ENCODE peak calls at places on chromosomes 2 and 18, in five cellular contexts. G, M, B, O and H are unnamed samples.

GRCh38 chr2:211175956-211176355 is 619.6 kb downstream of the CPS1 start:
- DNase-seq in G (no peak), B (no peak), M (no peak), O (no peak), H (no peak)

GRCh38 chr2:134244091-134244490 is 9.8 kb upstream of the MGAT5 start:
- DNase-seq in B (no peak), O (no peak), M (no peak), G (no peak), H (no peak)

GRCh38 chr2:4516362-4516761 is 813.0 kb downstream of the DCDC2C start:
- DNase-seq in M (no peak), B (no peak), G (no peak), O (no peak), H (no peak)

GRCh38 chr2:70985283-70985688 is 6.9 kb downstream of the ANKRD53 start:
- DNase-seq in O (no peak), B (no peak), G (no peak), M (no peak), H (no peak)

GRCh38 chr2:110149330-110150220 is 34.0 kb upstream of the MALL start:
- DNase-seq in G (no peak), M (no peak), O (no peak), B (no peak), H (no peak)

GRCh38 chr2:162085090-162085891 is 11.3 kb upstream of the DPP4 start:
- DNase-seq in B (no peak), G (no peak), M (no peak), O (no peak), H (no peak)

GRCh38 chr18:40109251-40110049 is 1845.6 kb upstream of the PIK3C3 start:
- DNase-seq in M (no peak), G (no peak), B (no peak), O (peak), H (no peak)

GRCh38 chr2:163269375-163270021 is 430.9 kb upstream of the KCNH7 start:
- DNase-seq in B (no peak), M (no peak), G (no peak), O (no peak), H (no peak)

GRCh38 chr2:148959745-148960144 is 78.8 kb upstream of the LYPD6B start:
- DNase-seq in M (no peak), O (no peak), G (no peak), B (no peak), H (no peak)

GRCh38 chr2:232335859-232336215 is 42.7 kb upstream of the ALPP start:
- DNase-seq in B (no peak), O (no peak), G (no peak), M (no peak), H (no peak)

GRCh38 chr18:71008257-71008656 is 719.4 kb downstream of the SOCS6 start:
- DNase-seq in O (no peak), B (no peak), M (no peak), G (no peak), H (no peak)

GRCh38 chr2:233413529-233414272 is 59.4 kb downstream of the DGKD start:
- DNase-seq in O (no peak), B (no peak), M (peak), G (no peak), H (no peak)

GRCh38 chr18:33821503-33821902 is 243.5 kb downstream of the ASXL3 start:
- DNase-seq in B (no peak), M (no peak), O (no peak), G (no peak), H (no peak)

GRCh38 chr2:171084128-171084527 is 76.6 kb downstream of the TLK1 start:
- DNase-seq in B (no peak), O (no peak), G (no peak), M (no peak), H (no peak)

GRCh38 chr2:128979182-128979581 is 660.5 kb upstream of the HS6ST1 start:
- DNase-seq in M (no peak), B (no peak), O (no peak), G (no peak), H (no peak)

GRCh38 chr2:10891391-10891790 is 20.3 kb upstream of the KCNF1 start:
- DNase-seq in G (no peak), M (no peak), B (no peak), O (no peak), H (no peak)

GRCh38 chr18:73841661-73842060 is 306.0 kb downstream of the FBXO15 start:
- DNase-seq in B (no peak), G (no peak), M (no peak), O (no peak), H (no peak)

GRCh38 chr2:38075436-38076249 is at the start of gene CYP1B1:
- DNase-seq in M (no peak), G (peak), O (no peak), B (no peak), H (no peak)

GRCh38 chr2:140876015-140876414 is 1254.8 kb downstream of the LRP1B start:
- DNase-seq in M (no peak), G (no peak), O (no peak), B (no peak), H (no peak)

GRCh38 chr2:181741756-181742155 is 61.4 kb upstream of the NEUROD1 start:
- DNase-seq in G (no peak), O (no peak), B (no peak), M (no peak), H (no peak)

GRCh38 chr2:105328281-105329196 is 996 bp downstream of the TGFBRAP1 start:
- DNase-seq in B (peak), G (no peak), M (no peak), O (peak), H (no peak)

GRCh38 chr2:109701362-109701761 is 87.2 kb downstream of the SOWAHC start:
- DNase-seq in O (no peak), M (no peak), B (no peak), G (no peak), H (no peak)

GRCh38 chr2:71060871-71061270 is 7.6 kb upstream of the NAGK start:
- DNase-seq in M (no peak), G (no peak), O (no peak), B (no peak), H (no peak)

GRCh38 chr2:197613509-197613987 is 61.8 kb downstream of the RFTN2 start:
- DNase-seq in G (no peak), B (no peak), M (no peak), O (no peak), H (no peak)

GRCh38 chr2:180944372-180944771 is 36.0 kb upstream of the UBE2E3 start:
- DNase-seq in G (no peak), M (no peak), B (no peak), O (no peak), H (no peak)

GRCh38 chr2:203913947-203914346 is 22.6 kb upstream of the ICOS start:
- DNase-seq in O (no peak), M (no peak), B (no peak), G (no peak), H (no peak)

GRCh38 chr2:70509565-70509964 is 44.1 kb downstream of the TGFA start:
- DNase-seq in M (no peak), G (no peak), O (no peak), B (no peak), H (no peak)

GRCh38 chr2:202317080-202317859 is 51.7 kb downstream of the NOP58 start:
- DNase-seq in G (no peak), O (no peak), B (no peak), M (peak), H (no peak)

GRCh38 chr2:218471070-218471469 is 52.1 kb downstream of the VIL1 start:
- DNase-seq in O (no peak), B (no peak), G (no peak), M (no peak), H (no peak)

GRCh38 chr18:61943175-61943964 is 50.6 kb upstream of the RNF152 start:
- DNase-seq in G (no peak), B (no peak), O (no peak), M (no peak), H (no peak)

GRCh38 chr18:11660691-11661090 is 28.4 kb upstream of the GNAL start:
- DNase-seq in B (no peak), G (no peak), M (no peak), O (no peak), H (no peak)

GRCh38 chr2:95348609-95349567 is 51.7 kb downstream of the KCNIP3 start:
- DNase-seq in B (no peak), G (no peak), O (no peak), M (no peak), H (no peak)

GRCh38 chr2:162007447-162008040 is 66.5 kb downstream of the DPP4 start:
- DNase-seq in O (peak), M (no peak), B (no peak), G (no peak), H (no peak)

GRCh38 chr2:72104821-72105588 is 42.7 kb downstream of the CYP26B1 start:
- DNase-seq in G (no peak), O (no peak), M (no peak), B (no peak), H (no peak)

GRCh38 chr2:126886201-126886905 is 12.3 kb upstream of the TEX51 start:
- DNase-seq in O (peak), G (peak), B (no peak), M (peak), H (no peak)

GRCh38 chr2:63121055-63121834 is 70.6 kb downstream of the OTX1 start:
- DNase-seq in G (no peak), B (no peak), O (no peak), M (no peak), H (no peak)
- TF ChIP-seq CTCF in G (no peak), B (no peak), O (no peak), M (no peak), H (no peak)

DNA sequence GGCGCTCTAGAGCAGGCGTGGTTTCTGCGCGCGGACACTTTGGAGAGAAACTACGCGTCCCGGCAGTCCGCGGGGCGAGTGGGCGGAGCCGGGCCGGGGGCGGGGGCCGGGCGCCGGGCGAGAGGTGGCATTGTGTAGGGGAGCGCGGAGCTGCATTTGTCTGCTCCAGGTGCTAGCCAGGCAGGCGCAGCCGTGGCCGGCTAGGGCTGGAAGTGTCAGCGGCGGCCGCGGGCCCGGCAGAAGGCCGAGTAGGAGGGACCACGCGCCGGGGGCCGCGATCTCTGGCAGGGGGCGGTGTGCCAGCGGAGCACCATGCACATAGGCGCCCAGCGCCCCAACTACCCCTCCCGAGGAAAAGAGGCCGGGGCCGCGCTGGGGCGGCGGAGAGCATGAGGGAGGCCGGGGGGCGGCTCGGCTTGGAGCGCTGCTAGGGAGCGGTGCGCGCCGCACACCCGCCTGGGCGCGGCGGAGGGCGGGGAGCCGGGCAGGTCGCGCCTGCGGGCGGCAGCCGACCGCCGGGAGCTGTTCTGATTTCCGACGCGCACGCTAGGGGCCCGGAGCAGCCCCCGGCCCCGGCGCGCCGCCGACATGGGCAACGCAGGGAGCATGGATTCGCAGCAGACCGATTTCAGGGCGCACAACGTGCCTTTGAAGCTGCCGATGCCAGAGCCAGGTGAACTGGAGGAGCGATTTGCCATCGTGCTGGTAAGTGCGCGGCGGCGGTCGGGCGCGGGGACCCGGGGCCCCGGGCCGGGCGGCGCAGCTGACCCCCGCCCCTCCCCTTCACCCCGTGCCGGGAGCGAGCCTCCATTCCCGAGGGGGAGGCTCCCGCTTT is at the start of gene FMNL2:
- DNase-seq in B (no peak), G (peak), M (no peak), O (peak), H (peak)
- TF ChIP-seq CTCF in B (no peak), G (no peak), M (no peak), O (peak), H (peak)

GRCh38 chr2:12978058-12978835 is 261.5 kb downstream of the TRIB2 start:
- DNase-seq in B (no peak), G (no peak), M (no peak), O (no peak), H (no peak)

GRCh38 chr2:12980817-12981216 is 264.1 kb downstream of the TRIB2 start:
- DNase-seq in M (no peak), G (no peak), O (no peak), B (no peak), H (no peak)

GRCh38 chr2:12987246-12987645 is 270.5 kb downstream of the TRIB2 start:
- DNase-seq in G (no peak), M (no peak), B (no peak), O (no peak), H (no peak)

GRCh38 chr2:12979066-12979465 is 262.3 kb downstream of the TRIB2 start:
- DNase-seq in B (no peak), G (no peak), M (no peak), O (no peak), H (no peak)

GRCh38 chr2:12982149-12982584 is 265.4 kb downstream of the TRIB2 start:
- DNase-seq in G (no peak), O (no peak), M (peak), B (no peak), H (no peak)
- TF ChIP-seq CTCF in G (no peak), O (no peak), M (no peak), B (no peak), H (no peak)

DNA sequence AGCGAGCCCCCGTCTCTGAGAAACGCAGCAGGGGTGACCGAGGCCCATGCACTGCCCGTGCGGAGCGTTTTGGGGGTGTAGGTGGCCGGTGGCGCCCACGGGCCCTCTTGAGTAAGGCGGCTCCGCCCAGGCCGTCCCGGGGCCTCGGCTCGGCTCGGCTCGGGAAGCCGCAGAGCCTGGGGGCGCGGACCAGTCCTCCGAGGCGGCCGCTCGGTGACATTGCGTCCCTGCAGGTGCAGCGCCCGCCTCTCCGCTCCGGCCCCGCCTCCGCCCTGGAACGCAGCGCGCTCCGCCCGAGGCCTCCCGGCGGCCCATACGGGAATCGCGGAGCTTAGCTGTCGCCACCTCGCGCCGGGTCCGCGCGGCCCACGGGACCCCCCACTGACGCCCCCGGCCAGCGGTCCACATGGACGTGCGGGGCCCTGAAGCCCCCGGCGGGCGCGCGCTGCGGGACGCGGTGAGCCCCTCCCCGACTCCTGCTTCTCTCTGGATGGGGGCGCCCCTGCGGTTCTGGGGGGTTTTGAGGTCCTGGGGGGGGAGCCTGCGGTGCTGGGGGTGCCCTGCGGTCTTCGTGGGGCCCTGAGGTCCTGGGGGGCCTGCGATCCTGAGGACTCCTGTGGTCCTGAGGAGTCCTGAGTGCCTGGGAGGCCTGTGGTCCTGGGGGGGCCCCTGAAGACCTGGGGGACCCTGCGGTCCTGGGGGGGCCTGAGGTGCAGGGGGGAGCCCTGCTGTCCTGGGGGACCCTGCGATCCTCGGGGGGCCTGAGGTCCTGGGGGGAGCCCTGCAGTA is at the start of gene HSBP1L1:
- DNase-seq in M (no peak), G (peak), O (peak), B (no peak), H (no peak)
- TF ChIP-seq CTCF in M (no peak), G (no peak), O (no peak), B (no peak), H (peak)

DNA sequence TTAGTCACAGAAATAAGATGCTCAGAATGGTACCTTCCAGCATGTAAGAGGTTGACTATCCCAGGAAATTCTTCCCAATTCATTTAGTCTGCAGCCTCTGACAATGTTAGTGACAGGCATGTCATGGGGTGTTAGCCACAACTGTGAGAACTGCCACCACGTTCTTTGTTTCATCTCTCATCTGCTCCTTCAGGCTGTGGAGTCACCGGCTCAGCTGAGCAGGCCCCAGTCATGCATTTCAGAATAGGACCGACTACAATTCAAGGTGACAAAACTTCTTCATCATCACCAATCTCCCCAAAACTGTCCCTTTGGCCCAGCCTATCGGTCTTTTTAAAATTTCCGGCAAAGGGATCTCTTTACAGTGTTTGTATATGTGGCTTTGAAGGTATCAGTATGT is 167.4 kb downstream of the AKAIN1 start:
- DNase-seq in O (no peak), G (no peak), M (no peak), B (no peak), H (no peak)
- TF ChIP-seq CTCF in O (no peak), G (no peak), M (no peak), B (no peak), H (no peak)

GRCh38 chr2:278312-278932 is 9.5 kb downstream of the ALKAL2 start:
- DNase-seq in B (no peak), O (no peak), G (no peak), M (no peak), H (no peak)
- TF ChIP-seq CTCF in B (no peak), O (no peak), G (no peak), M (no peak), H (no peak)

GRCh38 chr2:30620102-30620501 is 173.1 kb downstream of the LCLAT1 start:
- DNase-seq in G (no peak), O (no peak), B (no peak), M (no peak), H (no peak)
- TF ChIP-seq CTCF in G (no peak), O (no peak), B (no peak), M (no peak), H (no peak)

GRCh38 chr2:9555338-9556120 is at the start of gene ADAM17:
- DNase-seq in M (peak), B (peak), G (peak), O (peak), H (peak)
- TF ChIP-seq CTCF in M (peak), B (peak), G (peak), O (peak), H (peak)

GRCh38 chr2:12167525-12168317 is 421.3 kb downstream of the LPIN1 start:
- DNase-seq in G (peak), M (no peak), B (peak), O (no peak), H (no peak)
- TF ChIP-seq CTCF in G (no peak), M (no peak), B (peak), O (no peak), H (peak)